ENCODE peak calls at places on chromosomes 4 and X, in four cellular contexts. One of them, this sample, is unnamed.

GRCh38 chr4:53682196-53682595 is 90.9 kb upstream of the LNX1 start:
- DNase-seq in T-helper 9 cell: no peak
- DNase-seq in HCEC 1CT: peak; percentile 74
- DNase-seq in cortex of kidney: no peak
- DNase-seq in this sample: peak; percentile 35

GRCh38 chrX:2360731-2361130 is 140.0 kb downstream of the DHRSX start:
- DNase-seq in cortex of kidney: no peak
- DNase-seq in T-helper 9 cell: no peak
- DNase-seq in HCEC 1CT: no peak
- DNase-seq in this sample: no peak

GRCh38 chrX:46918434-46918833 is 6.2 kb downstream of the JADE3 start:
- DNase-seq in HCEC 1CT: no peak
- DNase-seq in cortex of kidney: no peak
- DNase-seq in T-helper 9 cell: no peak
- DNase-seq in this sample: no peak

GRCh38 chr4:181796502-181796901 is 446.7 kb upstream of the TENM3 start:
- DNase-seq in T-helper 9 cell: no peak
- DNase-seq in cortex of kidney: no peak
- DNase-seq in HCEC 1CT: peak; percentile 74
- DNase-seq in this sample: no peak

GRCh38 chrX:111376897-111377601 is 34.9 kb downstream of the DCX start:
- DNase-seq in cortex of kidney: no peak
- DNase-seq in HCEC 1CT: no peak
- DNase-seq in T-helper 9 cell: no peak
- DNase-seq in this sample: no peak

GRCh38 chr4:46894841-46895240 is 14.2 kb downstream of the COX7B2 start:
- DNase-seq in HCEC 1CT: no peak
- DNase-seq in T-helper 9 cell: no peak
- DNase-seq in cortex of kidney: no peak
- DNase-seq in this sample: no peak

GRCh38 chr4:102139932-102140331 is 205.3 kb downstream of the SLC39A8 start:
- DNase-seq in cortex of kidney: no peak
- DNase-seq in HCEC 1CT: no peak
- DNase-seq in T-helper 9 cell: no peak
- DNase-seq in this sample: no peak

GRCh38 chr4:138021116-138021820 is 220.9 kb downstream of the SLC7A11 start:
- DNase-seq in HCEC 1CT: no peak
- DNase-seq in cortex of kidney: no peak
- DNase-seq in T-helper 9 cell: no peak
- DNase-seq in this sample: no peak

GRCh38 chr4:87632469-87632868 is 17.6 kb upstream of the DMP1 start:
- DNase-seq in T-helper 9 cell: no peak
- DNase-seq in cortex of kidney: no peak
- DNase-seq in HCEC 1CT: no peak
- DNase-seq in this sample: no peak

GRCh38 chr4:56803473-56803872 is 18.0 kb downstream of the SPINK2 start:
- DNase-seq in T-helper 9 cell: no peak
- DNase-seq in cortex of kidney: no peak
- DNase-seq in HCEC 1CT: no peak
- DNase-seq in this sample: no peak

GRCh38 chrX:37921758-37922157 is 74.4 kb upstream of the DYNLT3 start:
- DNase-seq in HCEC 1CT: peak; percentile 60
- DNase-seq in T-helper 9 cell: no peak
- DNase-seq in cortex of kidney: no peak
- DNase-seq in this sample: peak; percentile 56

GRCh38 chrX:1213971-1214370 is 1.5 kb upstream of the CRLF2 start:
- DNase-seq in cortex of kidney: no peak
- DNase-seq in T-helper 9 cell: no peak
- DNase-seq in HCEC 1CT: no peak
- DNase-seq in this sample: no peak

GRCh38 chr4:8688041-8688907 is 95.7 kb downstream of the CPZ start:
- DNase-seq in HCEC 1CT: no peak
- DNase-seq in T-helper 9 cell: no peak
- DNase-seq in cortex of kidney: no peak
- DNase-seq in this sample: no peak

GRCh38 chrX:153830632-153831434 is 489 bp upstream of the PDZD4 start:
- DNase-seq in T-helper 9 cell: no peak
- DNase-seq in cortex of kidney: no peak
- DNase-seq in HCEC 1CT: no peak
- DNase-seq in this sample: no peak

GRCh38 chr4:1192091-1192492 is 19.7 kb upstream of the SPON2 start:
- DNase-seq in T-helper 9 cell: no peak
- DNase-seq in cortex of kidney: no peak
- DNase-seq in HCEC 1CT: peak; percentile 93
- DNase-seq in this sample: peak; percentile 97